ENCODE peak calls at places on chromosome 10, in five cellular contexts. L is NB4, I is tibial nerve, Y is heart left ventricle, M is A549. J is an unnamed sample.

GRCh38 chr10:123522702-123523312 is 143.3 kb upstream of the GPR26 start:
- DNase-seq in L (no peak), Y (no peak), I (no peak), M (no peak), J (no peak)

GRCh38 chr10:23291551-23292334 is 52.9 kb downstream of the C10orf67 start:
- DNase-seq in I (no peak), L (no peak), M (no peak), Y (no peak), J (no peak)

GRCh38 chr10:68073631-68074403 is 1.3 kb downstream of the HERC4 start:
- DNase-seq in M (no peak), I (no peak), L (peak), Y (no peak), J (no peak)

GRCh38 chr10:77195101-77195500 is 442.5 kb downstream of the KCNMA1 start:
- DNase-seq in M (peak), L (no peak), I (no peak), Y (no peak), J (no peak)

GRCh38 chr10:43205681-43206390 is 61.0 kb downstream of the RASGEF1A start:
- DNase-seq in I (no peak), L (no peak), M (no peak), Y (peak), J (no peak)

GRCh38 chr10:119247550-119247894 is 40.2 kb downstream of the GRK5 start:
- DNase-seq in M (no peak), L (no peak), I (no peak), Y (no peak), J (no peak)

GRCh38 chr10:45439873-45440272 is 65.9 kb downstream of the ALOX5 start:
- DNase-seq in M (no peak), I (no peak), L (no peak), Y (no peak), J (no peak)

GRCh38 chr10:122446668-122447410 is 7.6 kb upstream of the ARMS2 start:
- DNase-seq in M (peak), I (no peak), L (peak), Y (no peak), J (no peak)

GRCh38 chr10:99740261-99740660 is 8.2 kb downstream of the CUTC start:
- DNase-seq in M (no peak), I (no peak), Y (no peak), L (no peak), J (no peak)

GRCh38 chr10:79399242-79399831 is 46.1 kb downstream of the ZCCHC24 start:
- DNase-seq in I (peak), Y (peak), M (no peak), L (no peak), J (no peak)

GRCh38 chr10:28533571-28534304 is 820 bp downstream of the WAC start:
- DNase-seq in Y (peak), I (peak), M (peak), L (peak), J (peak)

GRCh38 chr10:19728376-19728775 is 87.9 kb upstream of the PLXDC2 start:
- DNase-seq in M (no peak), L (no peak), Y (no peak), I (no peak), J (no peak)

GRCh38 chr10:58384095-58384494 is 1.1 kb upstream of the TFAM start:
- DNase-seq in I (no peak), Y (no peak), M (no peak), L (peak), J (no peak)

GRCh38 chr10:718143-718700 is 28.8 kb upstream of the DIP2C start:
- DNase-seq in M (no peak), Y (no peak), L (no peak), I (no peak), J (no peak)

GRCh38 chr10:104117839-104118323 is 4.1 kb upstream of the SFR1 start:
- DNase-seq in I (no peak), L (no peak), M (peak), Y (no peak), J (no peak)

GRCh38 chr10:93875032-93875358 is 18.8 kb upstream of the SLC35G1 start:
- DNase-seq in M (no peak), I (no peak), L (no peak), Y (no peak), J (no peak)

GRCh38 chr10:68269562-68269961 is 37.6 kb upstream of the ATOH7 start:
- DNase-seq in L (no peak), Y (no peak), I (no peak), M (no peak), J (no peak)

GRCh38 chr10:49163741-49164140 is 24.4 kb downstream of the TMEM273 start:
- DNase-seq in M (no peak), L (no peak), I (no peak), Y (no peak), J (no peak)

GRCh38 chr10:28719789-28720436 is 42.6 kb downstream of the BAMBI start:
- DNase-seq in Y (no peak), L (no peak), I (no peak), M (no peak), J (no peak)

GRCh38 chr10:128632694-128633093 is 506.5 kb upstream of the MKI67 start:
- DNase-seq in L (no peak), Y (no peak), I (no peak), M (no peak), J (no peak)

GRCh38 chr10:93469454-93469853 is 12.7 kb downstream of the MYOF start:
- DNase-seq in I (no peak), M (no peak), L (no peak), Y (peak), J (no peak)

GRCh38 chr10:78404296-78404695 is 370.6 kb downstream of the RPS24 start:
- DNase-seq in I (no peak), M (no peak), Y (no peak), L (no peak), J (no peak)

GRCh38 chr10:98262571-98262970 is 5.4 kb downstream of the LOXL4 start:
- DNase-seq in L (peak), Y (peak), I (no peak), M (no peak), J (no peak)

GRCh38 chr10:44056947-44057811 is 327.7 kb downstream of the CXCL12 start:
- DNase-seq in I (no peak), L (no peak), Y (no peak), M (no peak), J (no peak)

GRCh38 chr10:65611592-65611991 is 1314.2 kb upstream of the LRRTM3 start:
- DNase-seq in Y (no peak), L (no peak), M (no peak), I (no peak), J (no peak)

GRCh38 chr10:28120795-28121194 is 121.9 kb upstream of the ODAD2 start:
- DNase-seq in I (no peak), M (no peak), L (no peak), Y (no peak), J (no peak)

GRCh38 chr10:128985036-128985435 is 482.0 kb upstream of the MGMT start:
- DNase-seq in M (no peak), I (no peak), L (no peak), Y (no peak), J (no peak)

GRCh38 chr10:12981570-12981969 is 19.9 kb downstream of the CCDC3 start:
- DNase-seq in Y (no peak), I (no peak), M (no peak), L (peak), J (no peak)

GRCh38 chr10:111344804-111345203 is 268.0 kb downstream of the ADRA2A start:
- DNase-seq in L (peak), Y (no peak), M (no peak), I (no peak), J (no peak)

GRCh38 chr10:29517352-29517923 is 117.3 kb downstream of the SVIL start:
- DNase-seq in Y (no peak), I (peak), L (peak), M (peak), J (no peak)

GRCh38 chr10:123150986-123151738 is 3.0 kb upstream of the BUB3 start:
- DNase-seq in I (no peak), Y (no peak), M (no peak), L (peak), J (no peak)

GRCh38 chr10:89476150-89476549 is 59.2 kb downstream of the SLC16A12 start:
- DNase-seq in Y (no peak), I (no peak), L (no peak), M (no peak), J (no peak)

GRCh38 chr10:5545778-5546710 is 21.3 kb downstream of the CALML3 start:
- DNase-seq in M (peak), L (no peak), Y (peak), I (peak), J (no peak)

GRCh38 chr10:91389636-91390512 is 20.3 kb upstream of the HECTD2 start:
- DNase-seq in I (peak), L (peak), Y (no peak), M (peak), J (no peak)

GRCh38 chr10:84706875-84707274 is 378.5 kb downstream of the CCSER2 start:
- DNase-seq in Y (no peak), L (no peak), I (no peak), M (no peak), J (no peak)

GRCh38 chr10:100510533-100511308 is 8.9 kb downstream of the SEC31B start:
- DNase-seq in M (no peak), Y (no peak), I (no peak), L (peak), J (no peak)

GRCh38 chr10:97522071-97522470 is 23.3 kb downstream of the UBTD1 start:
- DNase-seq in L (no peak), M (no peak), I (no peak), Y (no peak), J (no peak)

GRCh38 chr10:129662386-129662785 is 195.3 kb downstream of the MGMT start:
- DNase-seq in M (no peak), I (no peak), Y (no peak), L (no peak), J (no peak)

DNA sequence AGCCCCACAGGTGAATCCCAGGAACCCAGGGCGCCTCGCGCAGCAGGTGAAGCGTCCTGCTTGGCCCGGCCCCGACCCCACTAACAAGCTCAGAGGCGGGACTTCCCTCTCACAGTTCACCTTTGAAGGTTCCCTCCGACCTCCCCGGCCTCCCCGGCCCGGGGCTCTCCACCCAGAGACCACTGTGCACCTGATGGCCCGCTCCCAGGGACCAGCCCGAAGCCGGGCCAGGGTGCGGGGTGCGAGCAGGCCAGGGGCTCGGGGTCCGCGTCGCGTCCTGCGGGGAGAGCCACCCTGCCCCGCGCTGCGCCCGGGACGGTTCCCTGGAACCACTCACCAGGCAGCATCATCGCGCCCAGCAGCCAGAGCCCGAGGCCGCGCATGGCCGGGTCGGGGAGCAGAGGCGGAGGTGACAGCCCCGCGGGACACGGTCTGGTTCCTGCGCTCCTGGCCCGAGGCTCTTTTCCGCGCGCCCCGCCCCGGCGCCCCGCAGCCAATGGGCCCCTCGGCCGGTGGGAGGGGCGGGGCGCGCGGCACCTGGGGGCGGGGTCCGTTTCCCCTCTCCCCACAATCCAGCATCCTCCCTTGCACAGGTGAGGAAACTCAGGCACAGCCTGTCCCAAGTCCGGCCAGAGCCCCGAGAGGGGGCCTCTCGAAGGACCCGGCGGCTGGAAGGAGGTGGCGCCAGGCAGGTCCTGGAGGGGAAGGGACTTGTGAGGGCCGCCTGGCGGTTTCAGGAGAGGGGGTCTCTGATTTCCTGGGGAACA is at the start of gene ADAM8:
- DNase-seq in Y (no peak), L (no peak), I (no peak), M (no peak), J (no peak)
- TF ChIP-seq POLR2A in Y (no peak), L (no peak), I (no peak), M (no peak), J (peak)

GRCh38 chr10:11192304-11193018 is 174.8 kb downstream of the CELF2 start:
- DNase-seq in M (no peak), I (peak), L (no peak), Y (peak), J (no peak)

GRCh38 chr10:11186330-11186729 is 168.7 kb downstream of the CELF2 start:
- DNase-seq in Y (no peak), I (no peak), L (no peak), M (no peak), J (no peak)

GRCh38 chr10:11191673-11192072 is 174.0 kb downstream of the CELF2 start:
- DNase-seq in Y (no peak), L (no peak), M (no peak), I (no peak), J (no peak)

GRCh38 chr10:11195017-11195586 is 177.4 kb downstream of the CELF2 start:
- DNase-seq in L (no peak), Y (no peak), M (no peak), I (no peak), J (no peak)

DNA sequence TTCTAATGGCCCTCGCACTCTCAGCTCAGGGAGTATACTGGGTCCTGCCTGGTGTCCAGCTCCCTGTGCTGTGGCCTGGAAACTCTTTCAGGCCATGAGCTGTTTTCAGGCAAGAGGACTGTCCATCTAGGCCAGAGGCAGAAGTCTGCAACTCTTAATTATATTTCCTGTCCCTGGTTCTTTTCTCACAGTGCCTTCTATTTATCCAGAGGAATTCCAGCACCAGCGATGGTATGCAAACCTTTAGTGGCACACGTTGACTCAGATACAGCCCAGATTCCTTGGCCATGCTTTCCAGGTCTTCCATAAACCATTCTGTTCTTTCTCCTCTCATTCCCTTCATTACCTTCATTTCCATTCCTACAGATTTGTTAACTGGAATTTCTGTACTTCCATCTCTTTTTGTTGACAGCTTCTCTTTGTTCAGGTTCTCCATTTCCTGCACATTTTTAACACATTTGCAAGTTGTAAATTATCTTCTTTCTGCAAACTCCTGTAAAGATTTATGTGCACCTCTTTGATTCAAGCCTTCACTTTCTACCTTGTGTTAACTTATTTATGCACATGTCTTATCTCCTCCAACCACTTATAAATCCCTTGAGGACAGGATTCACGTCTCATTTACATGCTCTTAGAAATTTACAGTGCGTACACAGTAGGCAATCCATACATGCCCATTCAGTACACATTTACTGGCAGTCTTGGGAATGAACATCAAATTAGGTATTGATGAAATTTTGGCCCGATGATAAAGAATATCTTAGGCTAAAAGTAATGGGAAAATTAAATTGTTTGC is 172.1 kb downstream of the CELF2 start:
- DNase-seq in I (no peak), L (no peak), Y (no peak), M (no peak), J (no peak)
- H3K4me3 ChIP-seq in I (no peak), L (no peak), Y (no peak), M (no peak), J (no peak)

DNA sequence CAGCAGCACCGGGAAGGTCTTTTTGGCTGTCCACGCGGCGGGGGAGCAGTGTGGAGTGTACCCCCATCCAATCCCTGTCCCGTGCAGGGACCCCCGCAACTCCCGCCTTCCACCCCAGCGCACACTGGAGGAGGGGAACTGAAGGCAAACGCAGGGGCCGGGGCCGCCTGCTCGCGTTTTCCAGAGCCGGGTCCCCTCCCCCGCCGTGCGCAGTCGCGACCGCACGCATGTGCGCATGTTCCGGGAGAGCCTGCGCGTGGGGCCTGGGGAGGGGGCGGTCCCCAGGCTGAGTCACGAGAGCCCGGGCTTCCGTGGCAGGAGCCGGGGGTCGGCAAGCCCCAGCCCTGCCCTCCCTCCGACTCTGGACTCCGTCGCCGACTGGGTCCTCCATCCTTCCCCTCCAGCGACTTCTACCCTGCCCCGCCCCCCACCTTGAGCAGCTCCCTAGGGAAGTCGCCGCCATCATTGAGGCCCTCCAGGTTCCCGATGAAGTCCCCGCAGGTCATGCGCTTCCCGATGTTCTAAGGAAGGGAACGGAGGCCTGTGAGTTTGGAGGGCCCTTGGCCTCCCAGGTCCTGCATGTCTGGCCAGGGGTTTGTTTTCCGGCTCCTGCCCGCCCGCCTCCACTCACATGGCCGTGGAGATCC is 8.0 kb downstream of the PSD start:
- DNase-seq in L (no peak), I (no peak), Y (peak), M (no peak), J (no peak)
- TF ChIP-seq POLR2A in L (no peak), I (no peak), Y (no peak), M (no peak), J (no peak)

DNA sequence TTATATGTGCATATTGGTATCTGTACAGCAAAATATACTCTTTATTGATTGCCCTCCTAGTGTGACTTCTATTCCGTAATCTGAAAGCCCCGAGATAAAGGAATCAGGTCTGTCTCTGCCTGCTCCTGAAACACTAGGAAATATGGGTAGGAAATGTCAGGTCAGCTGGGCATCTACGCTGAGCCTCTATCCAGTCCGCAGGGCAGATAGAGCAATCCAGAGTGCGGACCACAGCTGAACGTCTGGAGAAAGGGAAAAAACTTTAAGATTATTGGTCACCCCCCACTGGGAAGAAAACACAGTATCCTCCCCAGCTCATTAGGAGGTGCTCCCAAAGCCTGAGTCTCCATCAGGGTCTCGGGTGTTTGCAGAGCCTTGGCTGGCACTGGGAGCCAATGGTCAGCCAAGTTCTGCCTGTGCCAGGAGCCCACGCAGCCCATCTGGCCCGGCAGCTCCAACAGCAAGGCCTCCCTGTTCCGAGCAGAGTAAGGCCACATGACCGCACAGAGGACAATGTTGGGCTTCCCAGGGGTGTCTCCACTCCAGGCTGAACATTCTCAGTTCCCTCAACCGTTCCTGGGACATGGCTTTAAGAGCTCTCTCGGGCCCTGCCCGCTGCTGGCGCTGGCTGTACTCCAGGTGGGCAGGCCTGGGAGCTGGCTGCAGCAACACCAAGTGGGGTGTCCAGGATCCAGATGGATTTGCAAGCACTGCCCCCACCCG is 7.6 kb downstream of the CTBP2 start:
- DNase-seq in Y (peak), L (no peak), I (no peak), M (no peak), J (no peak)
- H3K4me3 ChIP-seq in Y (no peak), L (no peak), I (no peak), M (no peak), J (peak)

GRCh38 chr10:72273410-72274212 is at the start of gene DDIT4:
- DNase-seq in L (peak), Y (peak), M (peak), I (peak), J (peak)
- TF ChIP-seq POLR2A in L (peak), Y (peak), M (peak), I (peak), J (no peak)

DNA sequence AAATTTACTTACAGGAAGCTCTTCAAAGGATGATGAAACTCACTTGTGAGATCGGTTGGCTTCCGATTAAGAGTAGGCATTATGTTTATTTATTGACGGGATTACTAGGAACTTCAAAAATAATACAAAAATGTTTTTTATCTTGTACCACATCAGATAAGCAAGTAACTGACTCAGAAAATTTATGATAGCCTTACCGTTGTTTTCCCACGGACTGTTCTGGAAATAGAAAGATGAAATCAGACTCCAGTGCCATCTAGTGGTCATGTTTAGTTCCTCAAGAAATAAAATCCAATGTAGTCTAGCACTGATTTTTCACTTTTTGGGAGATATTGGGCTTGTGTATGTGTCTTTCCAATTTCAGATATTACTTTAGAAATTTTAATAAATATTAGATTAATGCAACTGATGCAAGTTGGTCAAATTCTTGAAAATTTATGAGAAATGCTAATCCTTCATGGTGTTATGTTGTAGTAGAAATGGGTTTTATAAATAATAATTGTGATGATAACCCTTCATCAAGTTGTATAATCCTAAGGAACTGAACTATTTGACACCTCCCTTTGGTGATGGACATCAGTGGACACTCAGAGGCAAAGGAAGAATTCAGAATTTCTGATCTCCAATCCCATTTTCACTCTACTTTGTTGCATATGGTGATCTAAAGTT is 168.8 kb downstream of the TMEM26 start:
- DNase-seq in Y (no peak), I (peak), M (peak), L (peak), J (no peak)
- H3K4me3 ChIP-seq in Y (no peak), I (no peak), M (peak), L (no peak), J (no peak)